ENCODE peak calls at places on chromosome 21, in seven cellular contexts. T, S, K, C, Z, H and A are unnamed samples. For H3K36me3, the result is how much of the 10 kb centered on the place peaks cover.

GRCh38 chr21:43902441-43902840 is 37.4 kb downstream of the AGPAT3 start:
- DNase-seq in K (no peak), C (no peak), H (no peak), T (no peak), S (no peak), Z (no peak), A (peak)

GRCh38 chr21:43600642-43601397 is 58.5 kb downstream of the HSF2BP start:
- DNase-seq in T (no peak), Z (no peak), H (no peak), S (no peak), K (no peak), C (no peak), A (no peak)

GRCh38 chr21:28906236-28906635 is 86.4 kb downstream of the LTN1 start:
- DNase-seq in T (no peak), C (no peak), H (no peak), S (no peak), K (no peak), Z (no peak), A (no peak)

GRCh38 chr21:42465008-42465878 is 30.8 kb downstream of the RSPH1 start:
- DNase-seq in S (no peak), H (no peak), K (no peak), Z (no peak), T (no peak), C (no peak), A (no peak)

GRCh38 chr21:29406385-29406784 is 107.7 kb downstream of the BACH1 start:
- DNase-seq in C (no peak), T (no peak), H (no peak), S (no peak), Z (no peak), K (no peak), A (no peak)

GRCh38 chr21:35294231-35294898 is 245.3 kb upstream of the RUNX1 start:
- DNase-seq in C (no peak), Z (peak), K (no peak), H (no peak), T (no peak), S (no peak), A (peak)

GRCh38 chr21:39175154-39175553 is 8.1 kb downstream of the PSMG1 start:
- DNase-seq in Z (no peak), H (no peak), T (no peak), C (no peak), S (no peak), K (peak), A (no peak)

GRCh38 chr21:42565886-42566523 is 52.4 kb downstream of the SLC37A1 start:
- DNase-seq in K (no peak), T (no peak), S (peak), Z (no peak), H (peak), C (no peak), A (no peak)

GRCh38 chr21:28805885-28806284 is 186.8 kb downstream of the LTN1 start:
- DNase-seq in H (no peak), K (no peak), Z (no peak), C (no peak), T (peak), S (no peak), A (no peak)

GRCh38 chr21:21715286-21715969 is 717.2 kb downstream of the NCAM2 start:
- DNase-seq in Z (no peak), C (no peak), T (no peak), H (no peak), K (no peak), S (no peak), A (no peak)

GRCh38 chr21:42611852-42612251 is 41.6 kb upstream of the PDE9A start:
- DNase-seq in S (no peak), C (no peak), T (no peak), H (no peak), K (no peak), Z (no peak), A (no peak)

GRCh38 chr21:39852021-39852721 is 15.1 kb upstream of the PCP4 start:
- DNase-seq in Z (no peak), C (no peak), H (no peak), K (no peak), S (no peak), T (no peak), A (no peak)

GRCh38 chr21:43778469-43779335 is 2.6 kb upstream of the CSTB start:
- DNase-seq in T (no peak), S (no peak), K (no peak), H (peak), C (no peak), Z (no peak), A (peak)

GRCh38 chr21:19508442-19508841 is 1104.9 kb upstream of the TMPRSS15 start:
- DNase-seq in C (no peak), H (no peak), T (no peak), Z (no peak), S (no peak), K (no peak), A (no peak)

GRCh38 chr21:42097860-42098259 is 26.7 kb downstream of the UMODL1 start:
- DNase-seq in S (no peak), K (no peak), T (peak), H (peak), Z (no peak), C (peak), A (no peak)

GRCh38 chr21:42513151-42513984 is at the start of gene SLC37A1:
- DNase-seq in T (no peak), S (peak), C (peak), K (peak), Z (peak), H (peak), A (peak)

GRCh38 chr21:15730484-15731242 is 881 bp downstream of the USP25 start:
- DNase-seq in Z (no peak), H (no peak), C (peak), S (no peak), K (no peak), T (no peak), A (no peak)

GRCh38 chr21:39085843-39086415 is 97.3 kb downstream of the PSMG1 start:
- DNase-seq in S (no peak), Z (no peak), K (no peak), H (no peak), C (no peak), T (no peak), A (no peak)

GRCh38 chr21:35470522-35470921 is 421.4 kb upstream of the RUNX1 start:
- DNase-seq in C (no peak), K (no peak), H (no peak), S (no peak), T (no peak), Z (no peak), A (peak)

GRCh38 chr21:26293291-26293946 is 122.8 kb upstream of the APP start:
- DNase-seq in T (no peak), S (no peak), H (no peak), C (no peak), Z (no peak), K (no peak), A (no peak)
- H3K36me3 ChIP-seq in T (under half), S (under half), H (under half), C (under half), Z (under half), K (under half), A (under half)

GRCh38 chr21:45364464-45365185 is 40.3 kb upstream of the COL18A1 start:
- DNase-seq in Z (peak), C (no peak), T (peak), H (no peak), K (no peak), S (no peak), A (peak)
- H3K4me3 ChIP-seq in Z (no peak), C (no peak), T (no peak), H (no peak), K (no peak), S (no peak), A (no peak)

GRCh38 chr21:46122241-46122671 is 24.3 kb downstream of the COL6A2 start:
- DNase-seq in C (no peak), S (peak), H (peak), Z (peak), K (no peak), T (no peak), A (peak)
- H3K36me3 ChIP-seq in C (under half), S (under half), H (under half), Z (under half), K (under half), T (half or more), A (under half)

DNA sequence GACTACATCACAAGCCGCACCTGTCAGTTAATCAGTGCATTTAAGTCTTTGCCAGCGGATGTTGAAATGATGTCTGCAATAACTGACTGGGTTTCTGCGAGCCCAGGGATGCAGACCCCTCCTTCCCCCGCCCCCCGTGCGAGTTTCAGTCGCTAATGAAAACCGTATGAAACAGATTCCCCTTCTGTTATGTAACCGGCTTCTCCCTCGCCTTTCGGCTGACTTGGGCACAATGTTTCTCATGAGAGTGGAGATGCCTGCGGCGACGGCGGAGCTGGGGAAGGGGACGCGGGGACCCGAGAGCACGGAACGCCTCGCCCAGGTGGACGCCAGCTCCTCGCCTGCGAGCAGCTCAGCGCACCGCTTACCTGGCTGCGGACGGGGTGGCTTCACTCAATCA is 741 bp downstream of the KCNJ6 start:
- DNase-seq in H (no peak), T (no peak), K (peak), Z (no peak), C (no peak), S (no peak), A (peak)
- H3K4me3 ChIP-seq in H (no peak), T (peak), K (peak), Z (peak), C (no peak), S (no peak), A (peak)

DNA sequence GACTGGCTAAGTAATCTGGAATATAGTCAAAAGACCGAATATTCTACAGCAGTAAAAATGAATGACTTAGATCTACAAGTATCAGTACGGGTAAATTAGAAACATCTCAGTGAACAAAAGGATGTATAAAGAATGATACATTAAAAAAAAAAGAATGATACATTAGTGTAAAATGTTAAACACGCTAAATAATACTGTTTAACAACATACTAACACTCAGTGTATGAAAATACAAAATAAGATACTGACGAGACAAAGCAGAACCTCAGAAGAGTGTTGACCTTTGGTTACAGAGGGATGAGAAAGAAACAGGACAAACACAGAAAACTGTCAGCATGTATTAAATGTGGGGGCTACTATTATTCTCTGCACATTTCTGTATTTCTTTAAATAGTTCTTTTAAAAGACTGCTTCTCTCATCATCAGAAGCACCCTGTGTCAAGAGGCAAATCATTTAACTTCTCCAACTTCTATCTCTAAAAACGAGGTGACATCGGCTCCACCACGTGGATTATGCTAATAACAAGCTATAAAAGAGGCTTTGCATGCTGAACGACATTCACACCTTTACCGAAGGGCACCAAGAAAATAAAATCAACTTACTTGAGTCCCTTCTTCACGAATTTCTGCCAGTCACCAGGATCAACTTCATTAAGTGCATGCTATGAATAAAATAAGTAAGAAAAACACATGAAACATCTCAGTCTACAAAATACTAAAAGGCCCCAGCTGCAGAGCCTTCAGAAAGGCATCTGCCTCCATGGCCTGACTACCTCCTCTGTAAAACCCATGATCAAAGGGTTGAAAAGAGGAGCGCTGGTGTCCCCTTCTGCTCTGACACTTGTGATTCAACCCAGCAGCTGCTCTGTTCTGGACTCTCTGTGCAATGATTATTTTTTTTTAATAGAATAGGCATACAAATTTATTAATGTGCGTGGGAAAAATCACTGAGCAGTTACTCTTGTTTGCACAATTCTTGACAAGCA is 42.5 kb downstream of the MRAP start:
- DNase-seq in C (no peak), S (no peak), Z (no peak), K (no peak), H (no peak), T (no peak), A (no peak)
- H3K36me3 ChIP-seq in C (under half), S (half or more), Z (under half), K (under half), H (under half), T (half or more), A (under half)

GRCh38 chr21:26811031-26811430 is 34.2 kb downstream of the ADAMTS1 start:
- DNase-seq in C (no peak), Z (no peak), S (no peak), H (no peak), T (no peak), K (no peak), A (no peak)

GRCh38 chr21:26804895-26805609 is 40.2 kb downstream of the ADAMTS1 start:
- DNase-seq in C (no peak), T (no peak), H (no peak), K (peak), S (no peak), Z (no peak), A (no peak)

GRCh38 chr21:26809745-26810144 is 35.5 kb downstream of the ADAMTS1 start:
- DNase-seq in K (no peak), S (no peak), T (no peak), C (no peak), Z (no peak), H (no peak), A (no peak)

GRCh38 chr21:26810266-26810665 is 34.9 kb downstream of the ADAMTS1 start:
- DNase-seq in C (no peak), S (no peak), K (no peak), T (no peak), H (no peak), Z (no peak), A (no peak)

DNA sequence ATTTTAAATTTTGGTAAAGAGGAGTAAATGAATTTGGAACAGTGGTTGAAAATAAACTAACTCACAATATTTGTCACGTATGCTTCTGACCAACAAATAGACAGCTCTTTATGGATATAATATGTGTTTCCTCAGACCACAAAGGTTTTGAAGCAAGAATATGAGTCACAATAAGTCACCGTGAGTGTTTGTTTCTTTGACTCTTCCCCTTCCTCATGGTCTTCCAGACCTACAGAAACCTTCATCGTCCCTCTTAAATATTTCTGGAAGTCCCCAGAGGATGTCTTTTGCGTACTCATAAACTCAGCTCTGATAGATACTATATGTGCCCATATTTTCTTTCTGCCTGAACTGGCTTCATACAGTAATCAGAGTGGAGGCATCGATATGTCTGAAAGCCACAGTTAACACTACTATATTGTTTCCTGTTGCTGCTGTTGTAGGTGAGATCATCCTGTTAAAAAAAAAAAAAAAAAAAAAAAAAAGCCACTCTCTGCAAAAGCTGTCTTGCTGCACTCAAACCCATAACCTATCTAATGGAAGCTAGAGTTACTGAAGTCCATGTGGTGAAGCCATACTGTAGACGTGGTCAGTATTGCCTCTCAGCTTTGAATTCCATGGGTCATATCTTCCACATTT is 38.4 kb downstream of the ADAMTS1 start:
- DNase-seq in K (no peak), C (no peak), S (no peak), Z (no peak), T (no peak), H (no peak), A (no peak)
- H3K4me3 ChIP-seq in K (no peak), C (no peak), S (no peak), Z (no peak), T (no peak), H (no peak), A (no peak)

GRCh38 chr21:18252686-18253085 is 8.1 kb downstream of the CHODL start:
- DNase-seq in T (no peak), Z (no peak), H (no peak), C (no peak), K (no peak), S (no peak), A (no peak)

GRCh38 chr21:18253809-18254208 is 9.2 kb downstream of the CHODL start:
- DNase-seq in T (no peak), Z (no peak), S (no peak), H (no peak), K (no peak), C (no peak), A (no peak)

GRCh38 chr21:18251065-18251464 is 6.4 kb downstream of the CHODL start:
- DNase-seq in S (no peak), Z (no peak), C (no peak), K (no peak), T (no peak), H (no peak), A (no peak)

GRCh38 chr21:18249542-18250152 is 5.0 kb downstream of the CHODL start:
- DNase-seq in T (no peak), C (no peak), S (no peak), H (no peak), K (no peak), Z (no peak), A (peak)

DNA sequence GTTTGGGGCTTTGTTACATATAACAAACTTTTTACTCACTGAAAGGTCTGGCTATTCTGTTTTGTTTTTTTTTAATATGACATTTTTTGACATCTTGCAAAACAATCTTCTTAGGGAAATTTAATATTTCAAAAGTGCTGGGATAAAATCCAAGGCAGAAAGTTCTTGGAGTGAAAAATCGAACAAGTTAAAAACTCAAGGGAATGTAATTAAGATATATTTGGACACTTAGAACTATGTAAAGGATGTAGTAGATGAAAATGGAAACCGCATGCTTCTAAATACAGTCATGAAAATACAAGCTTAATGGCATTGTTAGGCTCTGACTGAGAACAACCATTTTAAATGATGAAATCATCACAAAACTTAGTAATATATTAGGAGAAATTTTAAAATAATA is 8.6 kb downstream of the CHODL start:
- DNase-seq in T (no peak), S (no peak), K (no peak), Z (no peak), C (no peak), H (no peak), A (no peak)
- H3K36me3 ChIP-seq in T (under half), S (under half), K (under half), Z (under half), C (under half), H (under half), A (under half)